ENCODE peak calls at places on chromosomes 6 and 20, in seven cellular contexts. One of them, this sample, is unnamed.

GRCh38 chr20:5933802-5934436 is 16.4 kb downstream of the TRMT6 start:
- DNase-seq in GM12878: peak; percentile 26
- DNase-seq in K562: peak; percentile 21
- DNase-seq in HCT116: no peak
- DNase-seq in HepG2: peak; percentile 71
- DNase-seq in GM23338: peak; percentile 53
- DNase-seq in SK-N-SH: peak; percentile 48
- DNase-seq in this sample: peak; percentile 25

GRCh38 chr6:7759319-7759718 is 33.4 kb downstream of the BMP6 start:
- DNase-seq in GM23338: no peak
- DNase-seq in GM12878: no peak
- DNase-seq in SK-N-SH: no peak
- DNase-seq in K562: no peak
- DNase-seq in HepG2: no peak
- DNase-seq in HCT116: no peak
- DNase-seq in this sample: no peak

GRCh38 chr6:52876056-52876787 is 33.3 kb downstream of the GSTA3 start:
- DNase-seq in GM12878: no peak
- DNase-seq in HepG2: peak; percentile 18
- DNase-seq in HCT116: no peak
- DNase-seq in K562: no peak
- DNase-seq in SK-N-SH: no peak
- DNase-seq in GM23338: no peak
- DNase-seq in this sample: no peak

GRCh38 chr6:42138630-42139619 is 3.5 kb downstream of the C6orf132 start:
- DNase-seq in GM12878: no peak
- DNase-seq in SK-N-SH: no peak
- DNase-seq in K562: peak; percentile 47
- DNase-seq in GM23338: peak; percentile 48
- DNase-seq in HepG2: peak; percentile 77
- DNase-seq in HCT116: no peak
- DNase-seq in this sample: no peak

GRCh38 chr20:2872304-2873009 is 824 bp upstream of the PTPRA start:
- DNase-seq in SK-N-SH: peak; percentile 79
- DNase-seq in GM12878: peak; percentile 20
- DNase-seq in HepG2: peak; percentile 63
- DNase-seq in K562: peak; percentile 89
- DNase-seq in HCT116: no peak
- DNase-seq in GM23338: peak; percentile 88
- DNase-seq in this sample: no peak

GRCh38 chr6:138109042-138109997 is 2.1 kb upstream of the PERP start:
- DNase-seq in GM23338: peak; percentile 65
- DNase-seq in K562: peak; percentile 78
- DNase-seq in SK-N-SH: peak; percentile 61
- DNase-seq in HCT116: peak; percentile 78
- DNase-seq in HepG2: peak; percentile 64
- DNase-seq in GM12878: peak; percentile 21
- DNase-seq in this sample: peak; percentile 88

GRCh38 chr6:158383542-158383941 is 71.3 kb downstream of the TULP4 start:
- DNase-seq in HCT116: no peak
- DNase-seq in HepG2: no peak
- DNase-seq in GM23338: no peak
- DNase-seq in GM12878: no peak
- DNase-seq in K562: no peak
- DNase-seq in SK-N-SH: no peak
- DNase-seq in this sample: no peak

GRCh38 chr6:138001750-138002349 is 105.4 kb downstream of the PERP start:
- DNase-seq in SK-N-SH: peak; percentile 34
- DNase-seq in GM12878: no peak
- DNase-seq in GM23338: peak; percentile 73
- DNase-seq in K562: peak; percentile 74
- DNase-seq in HCT116: peak; percentile 48
- DNase-seq in HepG2: peak; percentile 44
- DNase-seq in this sample: peak; percentile 69

GRCh38 chr20:64233725-64234124 is 21.8 kb upstream of the PCMTD2 start:
- DNase-seq in HCT116: no peak
- DNase-seq in GM23338: no peak
- DNase-seq in GM12878: no peak
- DNase-seq in HepG2: no peak
- DNase-seq in K562: no peak
- DNase-seq in SK-N-SH: no peak
- DNase-seq in this sample: no peak

GRCh38 chr6:5403619-5404018 is 142.3 kb downstream of the FARS2 start:
- DNase-seq in GM12878: no peak
- DNase-seq in K562: no peak
- DNase-seq in HCT116: no peak
- DNase-seq in HepG2: no peak
- DNase-seq in SK-N-SH: no peak
- DNase-seq in GM23338: no peak
- DNase-seq in this sample: no peak

GRCh38 chr6:54217018-54217417 is 91.2 kb upstream of the TINAG start:
- DNase-seq in GM12878: no peak
- DNase-seq in HepG2: no peak
- DNase-seq in HCT116: no peak
- DNase-seq in SK-N-SH: no peak
- DNase-seq in K562: no peak
- DNase-seq in GM23338: no peak
- DNase-seq in this sample: no peak

GRCh38 chr6:44039191-44039719 is 88.0 kb downstream of the MRPL14 start:
- DNase-seq in HCT116: no peak
- DNase-seq in HepG2: no peak
- DNase-seq in K562: no peak
- DNase-seq in GM23338: no peak
- DNase-seq in GM12878: no peak
- DNase-seq in SK-N-SH: no peak
- DNase-seq in this sample: no peak

DNA sequence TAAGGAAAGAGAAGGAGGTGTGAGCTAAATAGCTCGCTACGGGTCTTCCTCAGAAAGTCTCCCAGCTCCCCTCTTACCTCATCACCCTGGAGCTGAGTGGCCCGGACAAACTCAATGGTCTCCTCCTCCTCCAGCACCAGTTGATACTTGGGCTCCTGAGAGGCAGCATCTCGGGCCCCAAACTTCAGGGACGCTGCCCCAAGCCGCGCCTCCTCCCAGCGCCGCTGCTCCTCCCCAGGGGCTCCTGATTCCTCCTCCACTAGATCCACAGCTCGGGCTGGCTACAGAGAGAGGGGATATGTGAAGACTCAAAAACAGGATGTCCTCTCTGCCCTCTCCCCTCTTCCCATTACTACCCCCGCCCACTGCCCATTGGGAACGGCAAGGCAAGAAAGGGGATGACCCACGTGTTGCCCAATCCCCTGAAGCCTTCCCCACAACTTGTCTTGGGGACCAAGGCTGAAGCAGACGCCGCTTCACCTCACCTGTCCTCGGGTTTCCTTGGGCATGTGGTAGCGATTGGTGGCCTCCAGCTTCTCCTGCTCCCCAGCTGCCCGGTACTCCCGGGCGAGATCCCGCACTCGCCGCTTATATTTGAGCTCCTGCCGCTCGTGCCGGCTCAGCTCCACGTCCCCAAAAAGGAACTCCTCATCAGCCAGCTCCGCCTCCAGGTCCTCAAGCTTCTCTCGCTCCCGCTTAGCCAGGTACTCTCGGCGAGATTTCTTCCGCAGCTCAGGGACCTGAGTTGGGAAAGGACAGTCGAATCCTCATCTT is 7.6 kb downstream of the DHX16 start:
- DNase-seq in SK-N-SH: no peak
- DNase-seq in GM23338: no peak
- DNase-seq in HCT116: no peak
- DNase-seq in GM12878: no peak
- DNase-seq in K562: no peak
- DNase-seq in HepG2: no peak
- DNase-seq in this sample: no peak
- H3K36me3 ChIP-seq in SK-N-SH: peaks cover 61% of the 10 kb centered on the region
- H3K36me3 ChIP-seq in GM23338: peaks cover 20% of the 10 kb centered on the region
- H3K36me3 ChIP-seq in HCT116: peaks cover 51% of the 10 kb centered on the region
- H3K36me3 ChIP-seq in GM12878: peaks cover 24% of the 10 kb centered on the region
- H3K36me3 ChIP-seq in K562: peaks cover 77% of the 10 kb centered on the region
- H3K36me3 ChIP-seq in HepG2: peaks cover 29% of the 10 kb centered on the region
- H3K36me3 ChIP-seq in this sample: peaks cover 14% of the 10 kb centered on the region

GRCh38 chr6:34238507-34239239 is 2.0 kb downstream of the HMGA1 start:
- DNase-seq in K562: no peak
- DNase-seq in HCT116: no peak
- DNase-seq in GM23338: no peak
- DNase-seq in HepG2: no peak
- DNase-seq in SK-N-SH: peak; percentile 59
- DNase-seq in GM12878: no peak
- DNase-seq in this sample: no peak

GRCh38 chr6:34237316-34237721 is 646 bp downstream of the HMGA1 start:
- DNase-seq in K562: peak; percentile 61
- DNase-seq in SK-N-SH: peak; percentile 87
- DNase-seq in HCT116: no peak
- DNase-seq in GM12878: no peak
- DNase-seq in GM23338: no peak
- DNase-seq in HepG2: no peak
- DNase-seq in this sample: no peak

GRCh38 chr6:34239240-34239825 is 2.7 kb downstream of the HMGA1 start:
- DNase-seq in HCT116: no peak
- DNase-seq in SK-N-SH: no peak
- DNase-seq in GM12878: no peak
- DNase-seq in HepG2: no peak
- DNase-seq in GM23338: no peak
- DNase-seq in K562: peak; percentile 50
- DNase-seq in this sample: no peak

GRCh38 chr6:34236423-34237315 is at the start of gene HMGA1:
- DNase-seq in GM23338: peak; percentile 96
- DNase-seq in GM12878: peak; percentile 51
- DNase-seq in K562: peak; percentile 98
- DNase-seq in HCT116: no peak
- DNase-seq in HepG2: peak; percentile 81
- DNase-seq in SK-N-SH: peak; percentile 99
- DNase-seq in this sample: no peak

GRCh38 chr6:34237722-34238506 is 1.2 kb downstream of the HMGA1 start:
- DNase-seq in HepG2: peak; percentile 59
- DNase-seq in GM23338: peak; percentile 71
- DNase-seq in K562: peak; percentile 91
- DNase-seq in SK-N-SH: peak; percentile 91
- DNase-seq in HCT116: no peak
- DNase-seq in GM12878: no peak
- DNase-seq in this sample: no peak
- TF ChIP-seq REST in HepG2: no peak
- TF ChIP-seq REST in GM23338: no peak
- TF ChIP-seq REST in K562: no peak
- TF ChIP-seq REST in SK-N-SH: no peak
- TF ChIP-seq REST in HCT116: no peak
- TF ChIP-seq REST in GM12878: no peak
- TF ChIP-seq REST in this sample: no peak

DNA sequence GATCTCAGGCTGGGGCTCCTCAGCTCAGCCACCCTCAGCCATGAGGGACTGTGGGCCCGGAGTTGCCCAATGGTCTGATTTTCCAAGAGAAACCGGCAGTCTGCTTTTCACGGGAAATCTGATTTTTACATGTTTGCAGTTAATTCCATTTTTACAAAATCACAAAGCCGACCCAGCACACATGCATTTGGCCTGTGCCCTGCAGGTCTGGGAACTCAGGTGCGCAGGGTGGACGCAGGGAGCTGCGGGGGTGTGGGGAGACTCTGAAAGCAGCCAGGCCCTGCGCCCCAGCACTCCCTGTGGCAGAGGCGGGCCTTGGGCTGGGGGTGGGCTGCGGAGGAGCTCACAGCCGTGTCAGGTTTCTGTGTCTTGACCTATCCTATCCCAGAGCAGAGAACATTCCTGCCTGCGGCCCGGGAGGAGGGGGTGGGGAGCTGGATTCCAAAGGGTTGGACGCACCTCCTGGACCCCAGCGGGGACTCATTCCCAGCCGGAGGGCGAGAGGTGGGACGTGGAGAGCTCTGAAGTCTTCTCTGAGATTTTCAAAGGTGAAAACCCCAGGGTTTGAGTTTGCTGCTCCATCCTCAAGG is 60.6 kb downstream of the ADNP start:
- DNase-seq in K562: no peak
- DNase-seq in SK-N-SH: no peak
- DNase-seq in GM23338: peak; percentile 98
- DNase-seq in HCT116: no peak
- DNase-seq in HepG2: peak; percentile 73
- DNase-seq in GM12878: no peak
- DNase-seq in this sample: no peak
- H3K36me3 ChIP-seq in K562: no peaks in the 10 kb centered on the region
- H3K36me3 ChIP-seq in SK-N-SH: no peaks in the 10 kb centered on the region
- H3K36me3 ChIP-seq in GM23338: no peaks in the 10 kb centered on the region
- H3K36me3 ChIP-seq in HCT116: no peaks in the 10 kb centered on the region
- H3K36me3 ChIP-seq in HepG2: no peaks in the 10 kb centered on the region
- H3K36me3 ChIP-seq in GM12878: no peaks in the 10 kb centered on the region
- H3K36me3 ChIP-seq in this sample: no peaks in the 10 kb centered on the region

GRCh38 chr6:35436071-35436865 is 15.9 kb upstream of the FANCE start:
- DNase-seq in HepG2: no peak
- DNase-seq in GM12878: no peak
- DNase-seq in SK-N-SH: no peak
- DNase-seq in GM23338: no peak
- DNase-seq in HCT116: no peak
- DNase-seq in K562: no peak
- DNase-seq in this sample: no peak

GRCh38 chr6:35438378-35438777 is 13.8 kb upstream of the FANCE start:
- DNase-seq in SK-N-SH: no peak
- DNase-seq in K562: no peak
- DNase-seq in HCT116: no peak
- DNase-seq in GM12878: no peak
- DNase-seq in HepG2: no peak
- DNase-seq in GM23338: no peak
- DNase-seq in this sample: no peak

GRCh38 chr6:35439308-35439707 is 12.8 kb upstream of the FANCE start:
- DNase-seq in K562: peak; percentile 70
- DNase-seq in SK-N-SH: no peak
- DNase-seq in GM23338: peak; percentile 68
- DNase-seq in HCT116: no peak
- DNase-seq in GM12878: no peak
- DNase-seq in HepG2: no peak
- DNase-seq in this sample: no peak

GRCh38 chr6:35432291-35432690 is 19.8 kb upstream of the FANCE start:
- DNase-seq in GM23338: no peak
- DNase-seq in SK-N-SH: no peak
- DNase-seq in HepG2: no peak
- DNase-seq in K562: no peak
- DNase-seq in GM12878: no peak
- DNase-seq in HCT116: no peak
- DNase-seq in this sample: no peak

GRCh38 chr6:35435075-35435837 is 16.9 kb upstream of the FANCE start:
- DNase-seq in GM12878: no peak
- DNase-seq in GM23338: no peak
- DNase-seq in HepG2: no peak
- DNase-seq in SK-N-SH: no peak
- DNase-seq in K562: no peak
- DNase-seq in HCT116: no peak
- DNase-seq in this sample: no peak
- TF ChIP-seq REST in GM12878: no peak
- TF ChIP-seq REST in GM23338: no peak
- TF ChIP-seq REST in HepG2: no peak
- TF ChIP-seq REST in SK-N-SH: no peak
- TF ChIP-seq REST in K562: no peak
- TF ChIP-seq REST in HCT116: no peak
- TF ChIP-seq REST in this sample: no peak

This sample was measured in Panc1.